ENCODE peak calls at places on chromosome 11, in ten cellular contexts. One of them, this sample, is unnamed.

GRCh38 chr11:62004473-62004872 is 37.0 kb upstream of the FTH1 start:
- DNase-seq in naive thymus-derived CD4-positive, alpha-beta T cell: no peak
- DNase-seq in stimulated activated CD4-positive, alpha-beta T cell treated with anti-CD3 and anti-CD28 coated beads, Interleukin-2, amount 100 ng/mL, for 48 hours: no peak
- DNase-seq in stimulated activated CD8-positive, alpha-beta memory T cell treated with anti-CD3 and anti-CD28 coated beads, Interleukin-15, amount 100 ng/mL, for 24 hours: no peak
- DNase-seq in nucleus accumbens: peak
- DNase-seq in kidney glomerular epithelial cell: no peak
- DNase-seq in ACHN: no peak
- DNase-seq in A549: no peak
- DNase-seq in GM12864: peak
- DNase-seq in NCI-H345: no peak
- DNase-seq in this sample: no peak

GRCh38 chr11:116221351-116221750 is 551.4 kb downstream of the BUD13 start:
- DNase-seq in stimulated activated CD8-positive, alpha-beta memory T cell treated with anti-CD3 and anti-CD28 coated beads, Interleukin-15, amount 100 ng/mL, for 24 hours: no peak
- DNase-seq in NCI-H345: no peak
- DNase-seq in kidney glomerular epithelial cell: no peak
- DNase-seq in GM12864: no peak
- DNase-seq in ACHN: no peak
- DNase-seq in naive thymus-derived CD4-positive, alpha-beta T cell: no peak
- DNase-seq in nucleus accumbens: no peak
- DNase-seq in A549: no peak
- DNase-seq in stimulated activated CD4-positive, alpha-beta T cell treated with anti-CD3 and anti-CD28 coated beads, Interleukin-2, amount 100 ng/mL, for 48 hours: no peak
- DNase-seq in this sample: no peak

GRCh38 chr11:65185166-65185565 is 3.4 kb downstream of the CAPN1 start:
- DNase-seq in stimulated activated CD4-positive, alpha-beta T cell treated with anti-CD3 and anti-CD28 coated beads, Interleukin-2, amount 100 ng/mL, for 48 hours: no peak
- DNase-seq in GM12864: no peak
- DNase-seq in naive thymus-derived CD4-positive, alpha-beta T cell: no peak
- DNase-seq in stimulated activated CD8-positive, alpha-beta memory T cell treated with anti-CD3 and anti-CD28 coated beads, Interleukin-15, amount 100 ng/mL, for 24 hours: no peak
- DNase-seq in nucleus accumbens: no peak
- DNase-seq in ACHN: no peak
- DNase-seq in NCI-H345: no peak
- DNase-seq in kidney glomerular epithelial cell: no peak
- DNase-seq in A549: no peak
- DNase-seq in this sample: no peak

GRCh38 chr11:6611092-6612007 is 666 bp downstream of the TAF10 start:
- DNase-seq in NCI-H345: no peak
- DNase-seq in nucleus accumbens: peak
- DNase-seq in kidney glomerular epithelial cell: peak
- DNase-seq in GM12864: no peak
- DNase-seq in stimulated activated CD8-positive, alpha-beta memory T cell treated with anti-CD3 and anti-CD28 coated beads, Interleukin-15, amount 100 ng/mL, for 24 hours: no peak
- DNase-seq in ACHN: no peak
- DNase-seq in naive thymus-derived CD4-positive, alpha-beta T cell: no peak
- DNase-seq in A549: no peak
- DNase-seq in stimulated activated CD4-positive, alpha-beta T cell treated with anti-CD3 and anti-CD28 coated beads, Interleukin-2, amount 100 ng/mL, for 48 hours: peak
- DNase-seq in this sample: no peak

GRCh38 chr11:92325416-92325815 is 100.8 kb downstream of the FAT3 start:
- DNase-seq in stimulated activated CD4-positive, alpha-beta T cell treated with anti-CD3 and anti-CD28 coated beads, Interleukin-2, amount 100 ng/mL, for 48 hours: no peak
- DNase-seq in nucleus accumbens: no peak
- DNase-seq in stimulated activated CD8-positive, alpha-beta memory T cell treated with anti-CD3 and anti-CD28 coated beads, Interleukin-15, amount 100 ng/mL, for 24 hours: no peak
- DNase-seq in kidney glomerular epithelial cell: no peak
- DNase-seq in naive thymus-derived CD4-positive, alpha-beta T cell: no peak
- DNase-seq in GM12864: no peak
- DNase-seq in A549: no peak
- DNase-seq in ACHN: no peak
- DNase-seq in NCI-H345: no peak
- DNase-seq in this sample: no peak

GRCh38 chr11:106990322-106990721 is 28.0 kb downstream of the GUCY1A2 start:
- DNase-seq in nucleus accumbens: no peak
- DNase-seq in stimulated activated CD4-positive, alpha-beta T cell treated with anti-CD3 and anti-CD28 coated beads, Interleukin-2, amount 100 ng/mL, for 48 hours: no peak
- DNase-seq in ACHN: no peak
- DNase-seq in kidney glomerular epithelial cell: no peak
- DNase-seq in stimulated activated CD8-positive, alpha-beta memory T cell treated with anti-CD3 and anti-CD28 coated beads, Interleukin-15, amount 100 ng/mL, for 24 hours: no peak
- DNase-seq in NCI-H345: no peak
- DNase-seq in A549: no peak
- DNase-seq in GM12864: no peak
- DNase-seq in naive thymus-derived CD4-positive, alpha-beta T cell: no peak
- DNase-seq in this sample: peak

GRCh38 chr11:61061081-61061826 is 41.0 kb upstream of the CD5 start:
- DNase-seq in stimulated activated CD8-positive, alpha-beta memory T cell treated with anti-CD3 and anti-CD28 coated beads, Interleukin-15, amount 100 ng/mL, for 24 hours: peak
- DNase-seq in naive thymus-derived CD4-positive, alpha-beta T cell: peak
- DNase-seq in kidney glomerular epithelial cell: no peak
- DNase-seq in A549: no peak
- DNase-seq in stimulated activated CD4-positive, alpha-beta T cell treated with anti-CD3 and anti-CD28 coated beads, Interleukin-2, amount 100 ng/mL, for 48 hours: peak
- DNase-seq in GM12864: peak
- DNase-seq in ACHN: no peak
- DNase-seq in NCI-H345: no peak
- DNase-seq in nucleus accumbens: no peak
- DNase-seq in this sample: no peak

GRCh38 chr11:10797561-10797960 is 11.2 kb downstream of the EIF4G2 start:
- DNase-seq in naive thymus-derived CD4-positive, alpha-beta T cell: no peak
- DNase-seq in stimulated activated CD4-positive, alpha-beta T cell treated with anti-CD3 and anti-CD28 coated beads, Interleukin-2, amount 100 ng/mL, for 48 hours: no peak
- DNase-seq in GM12864: no peak
- DNase-seq in stimulated activated CD8-positive, alpha-beta memory T cell treated with anti-CD3 and anti-CD28 coated beads, Interleukin-15, amount 100 ng/mL, for 24 hours: no peak
- DNase-seq in ACHN: no peak
- DNase-seq in A549: no peak
- DNase-seq in NCI-H345: no peak
- DNase-seq in kidney glomerular epithelial cell: no peak
- DNase-seq in nucleus accumbens: no peak
- DNase-seq in this sample: no peak

GRCh38 chr11:43983221-43983795 is 40.9 kb downstream of the C11orf96 start:
- DNase-seq in ACHN: peak
- DNase-seq in kidney glomerular epithelial cell: peak
- DNase-seq in A549: peak
- DNase-seq in naive thymus-derived CD4-positive, alpha-beta T cell: no peak
- DNase-seq in GM12864: no peak
- DNase-seq in NCI-H345: no peak
- DNase-seq in stimulated activated CD8-positive, alpha-beta memory T cell treated with anti-CD3 and anti-CD28 coated beads, Interleukin-15, amount 100 ng/mL, for 24 hours: no peak
- DNase-seq in stimulated activated CD4-positive, alpha-beta T cell treated with anti-CD3 and anti-CD28 coated beads, Interleukin-2, amount 100 ng/mL, for 48 hours: no peak
- DNase-seq in nucleus accumbens: no peak
- DNase-seq in this sample: no peak

GRCh38 chr11:70161043-70161625 is 42.0 kb upstream of the FADD start:
- DNase-seq in NCI-H345: no peak
- DNase-seq in naive thymus-derived CD4-positive, alpha-beta T cell: no peak
- DNase-seq in stimulated activated CD8-positive, alpha-beta memory T cell treated with anti-CD3 and anti-CD28 coated beads, Interleukin-15, amount 100 ng/mL, for 24 hours: no peak
- DNase-seq in stimulated activated CD4-positive, alpha-beta T cell treated with anti-CD3 and anti-CD28 coated beads, Interleukin-2, amount 100 ng/mL, for 48 hours: no peak
- DNase-seq in ACHN: no peak
- DNase-seq in nucleus accumbens: no peak
- DNase-seq in A549: no peak
- DNase-seq in kidney glomerular epithelial cell: no peak
- DNase-seq in GM12864: no peak
- DNase-seq in this sample: no peak

GRCh38 chr11:122804161-122804560 is 34.1 kb upstream of the CRTAM start:
- DNase-seq in stimulated activated CD4-positive, alpha-beta T cell treated with anti-CD3 and anti-CD28 coated beads, Interleukin-2, amount 100 ng/mL, for 48 hours: no peak
- DNase-seq in A549: no peak
- DNase-seq in NCI-H345: no peak
- DNase-seq in ACHN: peak
- DNase-seq in nucleus accumbens: no peak
- DNase-seq in GM12864: no peak
- DNase-seq in naive thymus-derived CD4-positive, alpha-beta T cell: no peak
- DNase-seq in kidney glomerular epithelial cell: peak
- DNase-seq in stimulated activated CD8-positive, alpha-beta memory T cell treated with anti-CD3 and anti-CD28 coated beads, Interleukin-15, amount 100 ng/mL, for 24 hours: no peak
- DNase-seq in this sample: no peak

GRCh38 chr11:85723088-85723487 is 37.1 kb upstream of the CCDC89 start:
- DNase-seq in A549: no peak
- DNase-seq in ACHN: no peak
- DNase-seq in stimulated activated CD8-positive, alpha-beta memory T cell treated with anti-CD3 and anti-CD28 coated beads, Interleukin-15, amount 100 ng/mL, for 24 hours: no peak
- DNase-seq in naive thymus-derived CD4-positive, alpha-beta T cell: no peak
- DNase-seq in nucleus accumbens: no peak
- DNase-seq in stimulated activated CD4-positive, alpha-beta T cell treated with anti-CD3 and anti-CD28 coated beads, Interleukin-2, amount 100 ng/mL, for 48 hours: no peak
- DNase-seq in NCI-H345: no peak
- DNase-seq in kidney glomerular epithelial cell: no peak
- DNase-seq in GM12864: no peak
- DNase-seq in this sample: no peak

GRCh38 chr11:371716-372590 is 2.7 kb downstream of the B4GALNT4 start:
- DNase-seq in kidney glomerular epithelial cell: no peak
- DNase-seq in stimulated activated CD4-positive, alpha-beta T cell treated with anti-CD3 and anti-CD28 coated beads, Interleukin-2, amount 100 ng/mL, for 48 hours: no peak
- DNase-seq in stimulated activated CD8-positive, alpha-beta memory T cell treated with anti-CD3 and anti-CD28 coated beads, Interleukin-15, amount 100 ng/mL, for 24 hours: no peak
- DNase-seq in A549: no peak
- DNase-seq in NCI-H345: no peak
- DNase-seq in GM12864: no peak
- DNase-seq in naive thymus-derived CD4-positive, alpha-beta T cell: no peak
- DNase-seq in ACHN: no peak
- DNase-seq in nucleus accumbens: no peak
- DNase-seq in this sample: no peak

GRCh38 chr11:134716582-134716981 is 304.5 kb upstream of the B3GAT1 start:
- DNase-seq in stimulated activated CD8-positive, alpha-beta memory T cell treated with anti-CD3 and anti-CD28 coated beads, Interleukin-15, amount 100 ng/mL, for 24 hours: no peak
- DNase-seq in GM12864: no peak
- DNase-seq in NCI-H345: no peak
- DNase-seq in stimulated activated CD4-positive, alpha-beta T cell treated with anti-CD3 and anti-CD28 coated beads, Interleukin-2, amount 100 ng/mL, for 48 hours: no peak
- DNase-seq in kidney glomerular epithelial cell: no peak
- DNase-seq in A549: no peak
- DNase-seq in naive thymus-derived CD4-positive, alpha-beta T cell: no peak
- DNase-seq in ACHN: no peak
- DNase-seq in nucleus accumbens: no peak
- DNase-seq in this sample: no peak

GRCh38 chr11:102783016-102783415 is 2.6 kb upstream of the MMP10 start:
- DNase-seq in NCI-H345: no peak
- DNase-seq in nucleus accumbens: no peak
- DNase-seq in stimulated activated CD8-positive, alpha-beta memory T cell treated with anti-CD3 and anti-CD28 coated beads, Interleukin-15, amount 100 ng/mL, for 24 hours: no peak
- DNase-seq in GM12864: no peak
- DNase-seq in ACHN: no peak
- DNase-seq in A549: no peak
- DNase-seq in stimulated activated CD4-positive, alpha-beta T cell treated with anti-CD3 and anti-CD28 coated beads, Interleukin-2, amount 100 ng/mL, for 48 hours: no peak
- DNase-seq in kidney glomerular epithelial cell: no peak
- DNase-seq in naive thymus-derived CD4-positive, alpha-beta T cell: no peak
- DNase-seq in this sample: no peak

GRCh38 chr11:92284558-92284957 is 59.9 kb downstream of the FAT3 start:
- DNase-seq in GM12864: no peak
- DNase-seq in stimulated activated CD8-positive, alpha-beta memory T cell treated with anti-CD3 and anti-CD28 coated beads, Interleukin-15, amount 100 ng/mL, for 24 hours: no peak
- DNase-seq in A549: no peak
- DNase-seq in ACHN: no peak
- DNase-seq in naive thymus-derived CD4-positive, alpha-beta T cell: no peak
- DNase-seq in stimulated activated CD4-positive, alpha-beta T cell treated with anti-CD3 and anti-CD28 coated beads, Interleukin-2, amount 100 ng/mL, for 48 hours: no peak
- DNase-seq in nucleus accumbens: no peak
- DNase-seq in NCI-H345: no peak
- DNase-seq in kidney glomerular epithelial cell: no peak
- DNase-seq in this sample: no peak

GRCh38 chr11:68402355-68403031 is 58.1 kb upstream of the PPP6R3 start:
- DNase-seq in NCI-H345: peak
- DNase-seq in stimulated activated CD8-positive, alpha-beta memory T cell treated with anti-CD3 and anti-CD28 coated beads, Interleukin-15, amount 100 ng/mL, for 24 hours: no peak
- DNase-seq in A549: no peak
- DNase-seq in kidney glomerular epithelial cell: no peak
- DNase-seq in ACHN: no peak
- DNase-seq in naive thymus-derived CD4-positive, alpha-beta T cell: no peak
- DNase-seq in nucleus accumbens: no peak
- DNase-seq in stimulated activated CD4-positive, alpha-beta T cell treated with anti-CD3 and anti-CD28 coated beads, Interleukin-2, amount 100 ng/mL, for 48 hours: no peak
- DNase-seq in GM12864: no peak
- DNase-seq in this sample: no peak

GRCh38 chr11:38226684-38227083 is 1628.6 kb upstream of the RAG2 start:
- DNase-seq in stimulated activated CD4-positive, alpha-beta T cell treated with anti-CD3 and anti-CD28 coated beads, Interleukin-2, amount 100 ng/mL, for 48 hours: no peak
- DNase-seq in naive thymus-derived CD4-positive, alpha-beta T cell: no peak
- DNase-seq in A549: no peak
- DNase-seq in nucleus accumbens: no peak
- DNase-seq in NCI-H345: no peak
- DNase-seq in stimulated activated CD8-positive, alpha-beta memory T cell treated with anti-CD3 and anti-CD28 coated beads, Interleukin-15, amount 100 ng/mL, for 24 hours: no peak
- DNase-seq in GM12864: no peak
- DNase-seq in kidney glomerular epithelial cell: no peak
- DNase-seq in ACHN: no peak
- DNase-seq in this sample: no peak

GRCh38 chr11:35253237-35253636 is 114.3 kb downstream of the CD44 start:
- DNase-seq in GM12864: no peak
- DNase-seq in nucleus accumbens: no peak
- DNase-seq in A549: no peak
- DNase-seq in stimulated activated CD4-positive, alpha-beta T cell treated with anti-CD3 and anti-CD28 coated beads, Interleukin-2, amount 100 ng/mL, for 48 hours: no peak
- DNase-seq in NCI-H345: no peak
- DNase-seq in ACHN: no peak
- DNase-seq in kidney glomerular epithelial cell: no peak
- DNase-seq in naive thymus-derived CD4-positive, alpha-beta T cell: no peak
- DNase-seq in stimulated activated CD8-positive, alpha-beta memory T cell treated with anti-CD3 and anti-CD28 coated beads, Interleukin-15, amount 100 ng/mL, for 24 hours: no peak
- DNase-seq in this sample: no peak

GRCh38 chr11:63165710-63166310 is 21.8 kb upstream of the SLC22A24 start:
- DNase-seq in nucleus accumbens: no peak
- DNase-seq in kidney glomerular epithelial cell: no peak
- DNase-seq in NCI-H345: no peak
- DNase-seq in naive thymus-derived CD4-positive, alpha-beta T cell: no peak
- DNase-seq in stimulated activated CD4-positive, alpha-beta T cell treated with anti-CD3 and anti-CD28 coated beads, Interleukin-2, amount 100 ng/mL, for 48 hours: no peak
- DNase-seq in GM12864: no peak
- DNase-seq in ACHN: no peak
- DNase-seq in A549: no peak
- DNase-seq in stimulated activated CD8-positive, alpha-beta memory T cell treated with anti-CD3 and anti-CD28 coated beads, Interleukin-15, amount 100 ng/mL, for 24 hours: no peak
- DNase-seq in this sample: no peak

GRCh38 chr11:65726660-65727059 is 6.1 kb upstream of the RNASEH2C start:
- DNase-seq in GM12864: no peak
- DNase-seq in nucleus accumbens: no peak
- DNase-seq in naive thymus-derived CD4-positive, alpha-beta T cell: no peak
- DNase-seq in kidney glomerular epithelial cell: no peak
- DNase-seq in NCI-H345: no peak
- DNase-seq in stimulated activated CD4-positive, alpha-beta T cell treated with anti-CD3 and anti-CD28 coated beads, Interleukin-2, amount 100 ng/mL, for 48 hours: no peak
- DNase-seq in stimulated activated CD8-positive, alpha-beta memory T cell treated with anti-CD3 and anti-CD28 coated beads, Interleukin-15, amount 100 ng/mL, for 24 hours: no peak
- DNase-seq in A549: no peak
- DNase-seq in ACHN: no peak
- DNase-seq in this sample: no peak

GRCh38 chr11:123753110-123753509 is 1.2 kb downstream of the OR6X1 start:
- DNase-seq in kidney glomerular epithelial cell: no peak
- DNase-seq in nucleus accumbens: no peak
- DNase-seq in stimulated activated CD8-positive, alpha-beta memory T cell treated with anti-CD3 and anti-CD28 coated beads, Interleukin-15, amount 100 ng/mL, for 24 hours: no peak
- DNase-seq in GM12864: no peak
- DNase-seq in naive thymus-derived CD4-positive, alpha-beta T cell: no peak
- DNase-seq in stimulated activated CD4-positive, alpha-beta T cell treated with anti-CD3 and anti-CD28 coated beads, Interleukin-2, amount 100 ng/mL, for 48 hours: no peak
- DNase-seq in ACHN: no peak
- DNase-seq in A549: no peak
- DNase-seq in NCI-H345: no peak
- DNase-seq in this sample: no peak

GRCh38 chr11:89452780-89453179 is 38.4 kb downstream of the NOX4 start:
- DNase-seq in stimulated activated CD8-positive, alpha-beta memory T cell treated with anti-CD3 and anti-CD28 coated beads, Interleukin-15, amount 100 ng/mL, for 24 hours: no peak
- DNase-seq in naive thymus-derived CD4-positive, alpha-beta T cell: no peak
- DNase-seq in NCI-H345: no peak
- DNase-seq in stimulated activated CD4-positive, alpha-beta T cell treated with anti-CD3 and anti-CD28 coated beads, Interleukin-2, amount 100 ng/mL, for 48 hours: no peak
- DNase-seq in nucleus accumbens: no peak
- DNase-seq in ACHN: no peak
- DNase-seq in GM12864: no peak
- DNase-seq in A549: no peak
- DNase-seq in kidney glomerular epithelial cell: no peak
- DNase-seq in this sample: no peak

GRCh38 chr11:127103586-127104388 is 103.2 kb upstream of the KIRREL3 start:
- DNase-seq in stimulated activated CD4-positive, alpha-beta T cell treated with anti-CD3 and anti-CD28 coated beads, Interleukin-2, amount 100 ng/mL, for 48 hours: no peak
- DNase-seq in A549: no peak
- DNase-seq in ACHN: no peak
- DNase-seq in naive thymus-derived CD4-positive, alpha-beta T cell: no peak
- DNase-seq in GM12864: no peak
- DNase-seq in kidney glomerular epithelial cell: no peak
- DNase-seq in NCI-H345: no peak
- DNase-seq in stimulated activated CD8-positive, alpha-beta memory T cell treated with anti-CD3 and anti-CD28 coated beads, Interleukin-15, amount 100 ng/mL, for 24 hours: no peak
- DNase-seq in nucleus accumbens: no peak
- DNase-seq in this sample: peak

GRCh38 chr11:93054881-93055280 is 85.4 kb downstream of the MTNR1B start:
- DNase-seq in kidney glomerular epithelial cell: peak
- DNase-seq in A549: peak
- DNase-seq in ACHN: peak
- DNase-seq in naive thymus-derived CD4-positive, alpha-beta T cell: no peak
- DNase-seq in nucleus accumbens: no peak
- DNase-seq in stimulated activated CD4-positive, alpha-beta T cell treated with anti-CD3 and anti-CD28 coated beads, Interleukin-2, amount 100 ng/mL, for 48 hours: peak
- DNase-seq in GM12864: no peak
- DNase-seq in stimulated activated CD8-positive, alpha-beta memory T cell treated with anti-CD3 and anti-CD28 coated beads, Interleukin-15, amount 100 ng/mL, for 24 hours: no peak
- DNase-seq in NCI-H345: no peak
- DNase-seq in this sample: no peak

GRCh38 chr11:14641801-14642200 is 1.8 kb upstream of the PDE3B start:
- DNase-seq in NCI-H345: no peak
- DNase-seq in stimulated activated CD8-positive, alpha-beta memory T cell treated with anti-CD3 and anti-CD28 coated beads, Interleukin-15, amount 100 ng/mL, for 24 hours: no peak
- DNase-seq in naive thymus-derived CD4-positive, alpha-beta T cell: no peak
- DNase-seq in ACHN: no peak
- DNase-seq in stimulated activated CD4-positive, alpha-beta T cell treated with anti-CD3 and anti-CD28 coated beads, Interleukin-2, amount 100 ng/mL, for 48 hours: no peak
- DNase-seq in nucleus accumbens: no peak
- DNase-seq in kidney glomerular epithelial cell: no peak
- DNase-seq in GM12864: no peak
- DNase-seq in A549: no peak
- DNase-seq in this sample: no peak

GRCh38 chr11:104467414-104467813 is 303.5 kb upstream of the PDGFD start:
- DNase-seq in GM12864: no peak
- DNase-seq in naive thymus-derived CD4-positive, alpha-beta T cell: no peak
- DNase-seq in NCI-H345: no peak
- DNase-seq in nucleus accumbens: no peak
- DNase-seq in stimulated activated CD8-positive, alpha-beta memory T cell treated with anti-CD3 and anti-CD28 coated beads, Interleukin-15, amount 100 ng/mL, for 24 hours: no peak
- DNase-seq in stimulated activated CD4-positive, alpha-beta T cell treated with anti-CD3 and anti-CD28 coated beads, Interleukin-2, amount 100 ng/mL, for 48 hours: no peak
- DNase-seq in ACHN: no peak
- DNase-seq in kidney glomerular epithelial cell: no peak
- DNase-seq in A549: no peak
- DNase-seq in this sample: no peak

GRCh38 chr11:69674267-69674885 is 777 bp downstream of the LTO1 start:
- DNase-seq in stimulated activated CD4-positive, alpha-beta T cell treated with anti-CD3 and anti-CD28 coated beads, Interleukin-2, amount 100 ng/mL, for 48 hours: no peak
- DNase-seq in kidney glomerular epithelial cell: peak
- DNase-seq in NCI-H345: peak
- DNase-seq in ACHN: peak
- DNase-seq in stimulated activated CD8-positive, alpha-beta memory T cell treated with anti-CD3 and anti-CD28 coated beads, Interleukin-15, amount 100 ng/mL, for 24 hours: no peak
- DNase-seq in A549: no peak
- DNase-seq in nucleus accumbens: no peak
- DNase-seq in naive thymus-derived CD4-positive, alpha-beta T cell: no peak
- DNase-seq in GM12864: no peak
- DNase-seq in this sample: no peak

This sample was measured in ecto neural progenitor cell.